ENCODE peak calls at places on chromosomes 5 and 9, in seven cellular contexts. One of them, this sample, is unnamed.

GRCh38 chr5:135094339-135095051 is 60.5 kb upstream of the PITX1 start:
- DNase-seq in glutamatergic neuron: no peak
- DNase-seq in cardiac muscle cell: no peak
- DNase-seq in activated CD8-positive, alpha-beta memory T cell treated with anti-CD3 and anti-CD28 coated beads for 4 hours: no peak
- DNase-seq in transverse colon: no peak
- DNase-seq in ecto neural progenitor cell: no peak
- DNase-seq in HEK293T: no peak
- DNase-seq in this sample: no peak

GRCh38 chr5:71887680-71888079 is 168.6 kb downstream of the CARTPT start:
- DNase-seq in glutamatergic neuron: no peak
- DNase-seq in cardiac muscle cell: peak; percentile 90
- DNase-seq in activated CD8-positive, alpha-beta memory T cell treated with anti-CD3 and anti-CD28 coated beads for 4 hours: no peak
- DNase-seq in transverse colon: no peak
- DNase-seq in ecto neural progenitor cell: no peak
- DNase-seq in HEK293T: peak; percentile 39
- DNase-seq in this sample: peak; percentile 51

GRCh38 chr9:111902396-111903147 is 6.0 kb downstream of the UGCG start:
- DNase-seq in glutamatergic neuron: no peak
- DNase-seq in cardiac muscle cell: peak; percentile 71
- DNase-seq in activated CD8-positive, alpha-beta memory T cell treated with anti-CD3 and anti-CD28 coated beads for 4 hours: no peak
- DNase-seq in transverse colon: no peak
- DNase-seq in ecto neural progenitor cell: no peak
- DNase-seq in HEK293T: no peak
- DNase-seq in this sample: no peak

GRCh38 chr9:124139001-124139400 is 118.7 kb upstream of the NEK6 start:
- DNase-seq in glutamatergic neuron: no peak
- DNase-seq in cardiac muscle cell: peak; percentile 80
- DNase-seq in activated CD8-positive, alpha-beta memory T cell treated with anti-CD3 and anti-CD28 coated beads for 4 hours: no peak
- DNase-seq in transverse colon: no peak
- DNase-seq in ecto neural progenitor cell: no peak
- DNase-seq in HEK293T: no peak
- DNase-seq in this sample: no peak

GRCh38 chr9:17453751-17454150 is 125.1 kb upstream of the SH3GL2 start:
- DNase-seq in glutamatergic neuron: no peak
- DNase-seq in cardiac muscle cell: no peak
- DNase-seq in activated CD8-positive, alpha-beta memory T cell treated with anti-CD3 and anti-CD28 coated beads for 4 hours: no peak
- DNase-seq in transverse colon: no peak
- DNase-seq in ecto neural progenitor cell: no peak
- DNase-seq in HEK293T: no peak
- DNase-seq in this sample: no peak

GRCh38 chr5:59061377-59061776 is 478.5 kb downstream of the RAB3C start:
- DNase-seq in glutamatergic neuron: no peak
- DNase-seq in cardiac muscle cell: no peak
- DNase-seq in activated CD8-positive, alpha-beta memory T cell treated with anti-CD3 and anti-CD28 coated beads for 4 hours: no peak
- DNase-seq in transverse colon: no peak
- DNase-seq in ecto neural progenitor cell: no peak
- DNase-seq in HEK293T: no peak
- DNase-seq in this sample: no peak

GRCh38 chr9:98709968-98710965 is 1.5 kb upstream of the GABBR2 start:
- DNase-seq in glutamatergic neuron: no peak
- DNase-seq in cardiac muscle cell: peak; percentile 82
- DNase-seq in activated CD8-positive, alpha-beta memory T cell treated with anti-CD3 and anti-CD28 coated beads for 4 hours: no peak
- DNase-seq in transverse colon: no peak
- DNase-seq in ecto neural progenitor cell: peak; percentile 58
- DNase-seq in HEK293T: no peak
- DNase-seq in this sample: peak; percentile 3

GRCh38 chr5:92678576-92679105 is 902.4 kb downstream of the NR2F1-AS1 start:
- DNase-seq in glutamatergic neuron: no peak
- DNase-seq in cardiac muscle cell: peak; percentile 9
- DNase-seq in activated CD8-positive, alpha-beta memory T cell treated with anti-CD3 and anti-CD28 coated beads for 4 hours: no peak
- DNase-seq in transverse colon: no peak
- DNase-seq in ecto neural progenitor cell: no peak
- DNase-seq in HEK293T: peak; percentile 9
- DNase-seq in this sample: no peak

GRCh38 chr9:137199411-137200121 is 975 bp downstream of the TPRN start:
- DNase-seq in glutamatergic neuron: peak; percentile 39
- DNase-seq in cardiac muscle cell: peak; percentile 47
- DNase-seq in activated CD8-positive, alpha-beta memory T cell treated with anti-CD3 and anti-CD28 coated beads for 4 hours: no peak
- DNase-seq in transverse colon: no peak
- DNase-seq in ecto neural progenitor cell: no peak
- DNase-seq in HEK293T: no peak
- DNase-seq in this sample: no peak

GRCh38 chr5:173688708-173689107 is 72.3 kb upstream of the BOD1 start:
- DNase-seq in glutamatergic neuron: no peak
- DNase-seq in cardiac muscle cell: no peak
- DNase-seq in activated CD8-positive, alpha-beta memory T cell treated with anti-CD3 and anti-CD28 coated beads for 4 hours: no peak
- DNase-seq in transverse colon: no peak
- DNase-seq in ecto neural progenitor cell: no peak
- DNase-seq in HEK293T: no peak
- DNase-seq in this sample: no peak

GRCh38 chr9:129318121-129319075 is 140.3 kb upstream of the IER5L start:
- DNase-seq in glutamatergic neuron: no peak
- DNase-seq in cardiac muscle cell: peak; percentile 42
- DNase-seq in activated CD8-positive, alpha-beta memory T cell treated with anti-CD3 and anti-CD28 coated beads for 4 hours: no peak
- DNase-seq in transverse colon: no peak
- DNase-seq in ecto neural progenitor cell: peak; percentile 61
- DNase-seq in HEK293T: no peak
- DNase-seq in this sample: no peak

GRCh38 chr5:119397518-119398380 is 41.9 kb downstream of the TNFAIP8 start:
- DNase-seq in glutamatergic neuron: no peak
- DNase-seq in cardiac muscle cell: peak; percentile 68
- DNase-seq in activated CD8-positive, alpha-beta memory T cell treated with anti-CD3 and anti-CD28 coated beads for 4 hours: no peak
- DNase-seq in transverse colon: no peak
- DNase-seq in ecto neural progenitor cell: no peak
- DNase-seq in HEK293T: no peak
- DNase-seq in this sample: no peak

GRCh38 chr5:111535879-111536549 is 23.7 kb upstream of the STARD4 start:
- DNase-seq in glutamatergic neuron: no peak
- DNase-seq in cardiac muscle cell: no peak
- DNase-seq in activated CD8-positive, alpha-beta memory T cell treated with anti-CD3 and anti-CD28 coated beads for 4 hours: no peak
- DNase-seq in transverse colon: no peak
- DNase-seq in ecto neural progenitor cell: no peak
- DNase-seq in HEK293T: no peak
- DNase-seq in this sample: no peak

GRCh38 chr5:169009171-169009570 is 291.8 kb downstream of the SLIT3 start:
- DNase-seq in glutamatergic neuron: no peak
- DNase-seq in cardiac muscle cell: no peak
- DNase-seq in activated CD8-positive, alpha-beta memory T cell treated with anti-CD3 and anti-CD28 coated beads for 4 hours: no peak
- DNase-seq in transverse colon: no peak
- DNase-seq in ecto neural progenitor cell: no peak
- DNase-seq in HEK293T: no peak
- DNase-seq in this sample: no peak

GRCh38 chr5:10144040-10144439 is 105.6 kb downstream of the ATPSCKMT start:
- DNase-seq in glutamatergic neuron: no peak
- DNase-seq in cardiac muscle cell: no peak
- DNase-seq in activated CD8-positive, alpha-beta memory T cell treated with anti-CD3 and anti-CD28 coated beads for 4 hours: no peak
- DNase-seq in transverse colon: no peak
- DNase-seq in ecto neural progenitor cell: no peak
- DNase-seq in HEK293T: no peak
- DNase-seq in this sample: no peak

GRCh38 chr5:132193165-132193694 is 34.4 kb downstream of the P4HA2 start:
- DNase-seq in glutamatergic neuron: no peak
- DNase-seq in cardiac muscle cell: no peak
- DNase-seq in activated CD8-positive, alpha-beta memory T cell treated with anti-CD3 and anti-CD28 coated beads for 4 hours: no peak
- DNase-seq in transverse colon: no peak
- DNase-seq in ecto neural progenitor cell: no peak
- DNase-seq in HEK293T: no peak
- DNase-seq in this sample: no peak

GRCh38 chr5:73967347-73967746 is 341.4 kb downstream of the ARHGEF28 start:
- DNase-seq in glutamatergic neuron: no peak
- DNase-seq in cardiac muscle cell: no peak
- DNase-seq in activated CD8-positive, alpha-beta memory T cell treated with anti-CD3 and anti-CD28 coated beads for 4 hours: no peak
- DNase-seq in transverse colon: no peak
- DNase-seq in ecto neural progenitor cell: no peak
- DNase-seq in HEK293T: no peak
- DNase-seq in this sample: no peak

GRCh38 chr9:115018547-115019435 is 88.4 kb upstream of the TNFSF8 start:
- DNase-seq in glutamatergic neuron: no peak
- DNase-seq in cardiac muscle cell: peak; percentile 57
- DNase-seq in activated CD8-positive, alpha-beta memory T cell treated with anti-CD3 and anti-CD28 coated beads for 4 hours: no peak
- DNase-seq in transverse colon: peak; percentile 34
- DNase-seq in ecto neural progenitor cell: no peak
- DNase-seq in HEK293T: no peak
- DNase-seq in this sample: peak; percentile 79

GRCh38 chr5:151571270-151572173 is 19.6 kb downstream of the FAT2 start:
- DNase-seq in glutamatergic neuron: no peak
- DNase-seq in cardiac muscle cell: no peak
- DNase-seq in activated CD8-positive, alpha-beta memory T cell treated with anti-CD3 and anti-CD28 coated beads for 4 hours: no peak
- DNase-seq in transverse colon: no peak
- DNase-seq in ecto neural progenitor cell: peak; percentile 34
- DNase-seq in HEK293T: no peak
- DNase-seq in this sample: no peak

GRCh38 chr5:154395407-154396106 is 50.2 kb upstream of the SAP30L start:
- DNase-seq in glutamatergic neuron: no peak
- DNase-seq in cardiac muscle cell: peak; percentile 57
- DNase-seq in activated CD8-positive, alpha-beta memory T cell treated with anti-CD3 and anti-CD28 coated beads for 4 hours: no peak
- DNase-seq in transverse colon: peak; percentile 47
- DNase-seq in ecto neural progenitor cell: no peak
- DNase-seq in HEK293T: no peak
- DNase-seq in this sample: no peak

GRCh38 chr5:66596791-66597757 is 881 bp downstream of the MAST4 start:
- DNase-seq in glutamatergic neuron: peak; percentile 55
- DNase-seq in cardiac muscle cell: peak; percentile 35
- DNase-seq in activated CD8-positive, alpha-beta memory T cell treated with anti-CD3 and anti-CD28 coated beads for 4 hours: no peak
- DNase-seq in transverse colon: peak; percentile 19
- DNase-seq in ecto neural progenitor cell: peak; percentile 72
- DNase-seq in HEK293T: peak; percentile 42
- DNase-seq in this sample: no peak

GRCh38 chr5:89457411-89458329 is 574.7 kb upstream of the MEF2C start:
- DNase-seq in glutamatergic neuron: no peak
- DNase-seq in cardiac muscle cell: peak; percentile 16
- DNase-seq in activated CD8-positive, alpha-beta memory T cell treated with anti-CD3 and anti-CD28 coated beads for 4 hours: no peak
- DNase-seq in transverse colon: no peak
- DNase-seq in ecto neural progenitor cell: no peak
- DNase-seq in HEK293T: no peak
- DNase-seq in this sample: peak; percentile 27

GRCh38 chr9:91844170-91844569 is 105.9 kb downstream of the ROR2 start:
- DNase-seq in glutamatergic neuron: no peak
- DNase-seq in cardiac muscle cell: no peak
- DNase-seq in activated CD8-positive, alpha-beta memory T cell treated with anti-CD3 and anti-CD28 coated beads for 4 hours: no peak
- DNase-seq in transverse colon: peak; percentile 32
- DNase-seq in ecto neural progenitor cell: no peak
- DNase-seq in HEK293T: no peak
- DNase-seq in this sample: no peak

GRCh38 chr5:56075361-56075760 is 80.6 kb upstream of the IL6ST start:
- DNase-seq in glutamatergic neuron: no peak
- DNase-seq in cardiac muscle cell: peak; percentile 75
- DNase-seq in activated CD8-positive, alpha-beta memory T cell treated with anti-CD3 and anti-CD28 coated beads for 4 hours: no peak
- DNase-seq in transverse colon: peak; percentile 21
- DNase-seq in ecto neural progenitor cell: no peak
- DNase-seq in HEK293T: no peak
- DNase-seq in this sample: peak; percentile 61

GRCh38 chr5:57687641-57688040 is 205.0 kb upstream of the ACTBL2 start:
- DNase-seq in glutamatergic neuron: no peak
- DNase-seq in cardiac muscle cell: no peak
- DNase-seq in activated CD8-positive, alpha-beta memory T cell treated with anti-CD3 and anti-CD28 coated beads for 4 hours: no peak
- DNase-seq in transverse colon: no peak
- DNase-seq in ecto neural progenitor cell: no peak
- DNase-seq in HEK293T: no peak
- DNase-seq in this sample: no peak

GRCh38 chr5:159912033-159912800 is 4.1 kb upstream of the ADRA1B start:
- DNase-seq in glutamatergic neuron: no peak
- DNase-seq in cardiac muscle cell: peak; percentile 90
- DNase-seq in activated CD8-positive, alpha-beta memory T cell treated with anti-CD3 and anti-CD28 coated beads for 4 hours: no peak
- DNase-seq in transverse colon: peak; percentile 30
- DNase-seq in ecto neural progenitor cell: no peak
- DNase-seq in HEK293T: no peak
- DNase-seq in this sample: no peak

GRCh38 chr5:96374653-96375052 is 58.4 kb downstream of the PCSK1 start:
- DNase-seq in glutamatergic neuron: no peak
- DNase-seq in cardiac muscle cell: no peak
- DNase-seq in activated CD8-positive, alpha-beta memory T cell treated with anti-CD3 and anti-CD28 coated beads for 4 hours: no peak
- DNase-seq in transverse colon: no peak
- DNase-seq in ecto neural progenitor cell: no peak
- DNase-seq in HEK293T: no peak
- DNase-seq in this sample: no peak

GRCh38 chr5:36202521-36202961 is 39.2 kb downstream of the NADK2 start:
- DNase-seq in glutamatergic neuron: peak; percentile 73
- DNase-seq in cardiac muscle cell: peak; percentile 73
- DNase-seq in activated CD8-positive, alpha-beta memory T cell treated with anti-CD3 and anti-CD28 coated beads for 4 hours: no peak
- DNase-seq in transverse colon: no peak
- DNase-seq in ecto neural progenitor cell: no peak
- DNase-seq in HEK293T: no peak
- DNase-seq in this sample: no peak

GRCh38 chr5:4053111-4053510 is 457.5 kb downstream of the IRX1 start:
- DNase-seq in glutamatergic neuron: no peak
- DNase-seq in cardiac muscle cell: no peak
- DNase-seq in activated CD8-positive, alpha-beta memory T cell treated with anti-CD3 and anti-CD28 coated beads for 4 hours: no peak
- DNase-seq in transverse colon: no peak
- DNase-seq in ecto neural progenitor cell: no peak
- DNase-seq in HEK293T: no peak
- DNase-seq in this sample: no peak

GRCh38 chr5:56167522-56167921 is 65.6 kb downstream of the ANKRD55 start:
- DNase-seq in glutamatergic neuron: no peak
- DNase-seq in cardiac muscle cell: no peak
- DNase-seq in activated CD8-positive, alpha-beta memory T cell treated with anti-CD3 and anti-CD28 coated beads for 4 hours: no peak
- DNase-seq in transverse colon: no peak
- DNase-seq in ecto neural progenitor cell: no peak
- DNase-seq in HEK293T: no peak
- DNase-seq in this sample: no peak

GRCh38 chr5:141734501-141735231 is 52.6 kb upstream of the ARAP3 start:
- DNase-seq in glutamatergic neuron: no peak
- DNase-seq in cardiac muscle cell: peak; percentile 80
- DNase-seq in activated CD8-positive, alpha-beta memory T cell treated with anti-CD3 and anti-CD28 coated beads for 4 hours: no peak
- DNase-seq in transverse colon: peak; percentile 30
- DNase-seq in ecto neural progenitor cell: peak; percentile 78
- DNase-seq in HEK293T: peak; percentile 71
- DNase-seq in this sample: no peak

GRCh38 chr9:84744195-84744594 is 74.7 kb downstream of the NTRK2 start:
- DNase-seq in glutamatergic neuron: no peak
- DNase-seq in cardiac muscle cell: no peak
- DNase-seq in activated CD8-positive, alpha-beta memory T cell treated with anti-CD3 and anti-CD28 coated beads for 4 hours: no peak
- DNase-seq in transverse colon: no peak
- DNase-seq in ecto neural progenitor cell: no peak
- DNase-seq in HEK293T: no peak
- DNase-seq in this sample: no peak

GRCh38 chr5:53543401-53543800 is 17.0 kb upstream of the NDUFS4 start:
- DNase-seq in glutamatergic neuron: no peak
- DNase-seq in cardiac muscle cell: peak; percentile 69
- DNase-seq in activated CD8-positive, alpha-beta memory T cell treated with anti-CD3 and anti-CD28 coated beads for 4 hours: no peak
- DNase-seq in transverse colon: no peak
- DNase-seq in ecto neural progenitor cell: no peak
- DNase-seq in HEK293T: no peak
- DNase-seq in this sample: no peak

GRCh38 chr5:375336-375920 is 53.9 kb downstream of the AHRR start:
- DNase-seq in glutamatergic neuron: peak; percentile 7
- DNase-seq in cardiac muscle cell: no peak
- DNase-seq in activated CD8-positive, alpha-beta memory T cell treated with anti-CD3 and anti-CD28 coated beads for 4 hours: no peak
- DNase-seq in transverse colon: no peak
- DNase-seq in ecto neural progenitor cell: peak; percentile 37
- DNase-seq in HEK293T: no peak
- DNase-seq in this sample: no peak

GRCh38 chr5:78887384-78888118 is 97.6 kb downstream of the ARSB start:
- DNase-seq in glutamatergic neuron: no peak
- DNase-seq in cardiac muscle cell: no peak
- DNase-seq in activated CD8-positive, alpha-beta memory T cell treated with anti-CD3 and anti-CD28 coated beads for 4 hours: no peak
- DNase-seq in transverse colon: no peak
- DNase-seq in ecto neural progenitor cell: no peak
- DNase-seq in HEK293T: no peak
- DNase-seq in this sample: no peak

This sample was measured in AG09319.